ENCODE peak calls at places on chromosomes 13 and 19, in six cellular contexts. W, Y, T, C, K and F are unnamed samples.

GRCh38 chr19:16901491-16902175 is 12.8 kb downstream of the F2RL3 start:
- DNase-seq in W (no peak), T (no peak), C (no peak), Y (no peak), K (no peak), F (no peak)

GRCh38 chr13:26999499-26999898 is 172.1 kb downstream of the USP12 start:
- DNase-seq in W (no peak), K (no peak), Y (no peak), C (no peak), T (no peak), F (no peak)

GRCh38 chr19:29079331-29079730 is 133.6 kb downstream of the UQCRFS1 start:
- DNase-seq in C (no peak), W (no peak), Y (no peak), K (no peak), T (no peak), F (no peak)

GRCh38 chr13:75675421-75675820 is 39.3 kb downstream of the LMO7 start:
- DNase-seq in K (no peak), W (no peak), Y (no peak), C (no peak), T (no peak), F (no peak)

GRCh38 chr13:46953331-46953730 is 56.5 kb upstream of the HTR2A start:
- DNase-seq in T (no peak), Y (no peak), W (no peak), K (no peak), C (no peak), F (no peak)

GRCh38 chr13:27182844-27183497 is 11.4 kb upstream of the USP12 start:
- DNase-seq in C (no peak), Y (no peak), K (no peak), W (no peak), T (no peak), F (no peak)

GRCh38 chr19:4379383-4380253 is 20.7 kb downstream of the SH3GL1 start:
- DNase-seq in T (no peak), W (no peak), K (peak; percentile 42), C (no peak), Y (no peak), F (no peak)

GRCh38 chr19:7681336-7682174 is 922 bp downstream of the TRAPPC5 start:
- DNase-seq in C (peak; percentile 67), W (peak; percentile 63), Y (peak; percentile 48), K (peak; percentile 91), T (peak; percentile 76), F (peak; percentile 87)

GRCh38 chr19:47518139-47518538 is 3.3 kb upstream of the NAPA start:
- DNase-seq in T (no peak), W (no peak), K (peak; percentile 69), C (no peak), Y (no peak), F (no peak)

GRCh38 chr19:53908106-53908932 is 759 bp upstream of the CACNG7 start:
- DNase-seq in T (peak; percentile 22), C (peak; percentile 94), K (peak; percentile 71), W (peak; percentile 66), Y (no peak), F (peak; percentile 90)

GRCh38 chr19:10474962-10475451 is 28.1 kb downstream of the KEAP1 start:
- DNase-seq in T (no peak), K (no peak), W (no peak), C (no peak), Y (no peak), F (no peak)

GRCh38 chr19:49775742-49776370 is 9.1 kb downstream of the AP2A1 start:
- DNase-seq in W (no peak), K (no peak), C (no peak), T (no peak), Y (no peak), F (no peak)

GRCh38 chr19:3047307-3048189 is 14.7 kb downstream of the TLE5 start:
- DNase-seq in Y (peak; percentile 56), K (peak; percentile 66), W (peak; percentile 49), T (peak; percentile 45), C (no peak), F (peak; percentile 85)

GRCh38 chr13:111533900-111534645 is 213.6 kb downstream of the TEX29 start:
- DNase-seq in K (no peak), Y (no peak), T (no peak), C (no peak), W (no peak), F (no peak)

GRCh38 chr13:34777914-34778303 is 164.2 kb upstream of the NBEA start:
- DNase-seq in Y (no peak), W (no peak), T (no peak), C (no peak), K (no peak), F (no peak)